ENCODE peak calls at places on chromosomes 5 and 9, in nine cellular contexts. Q, X, Z, T, B, U, S, L and H are unnamed samples.

GRCh38 chr5:79847561-79847960 is 143.5 kb downstream of the MTX3 start:
- DNase-seq in L (no peak), T (no peak), S (no peak), Z (no peak), U (no peak), Q (no peak), B (no peak), X (no peak), H (no peak)

GRCh38 chr9:36632892-36633291 is 60.2 kb downstream of the MELK start:
- DNase-seq in X (no peak), T (peak), B (peak), Z (no peak), L (no peak), S (no peak), Q (no peak), U (peak), H (peak)

GRCh38 chr5:114544561-114544960 is 182.7 kb downstream of the KCNN2 start:
- DNase-seq in L (no peak), T (no peak), X (no peak), U (no peak), Z (no peak), B (no peak), Q (no peak), S (no peak), H (no peak)

GRCh38 chr9:136345281-136346156 is 18.0 kb downstream of the DNLZ start:
- DNase-seq in Z (peak), Q (peak), T (peak), S (peak), U (peak), B (peak), L (peak), X (peak), H (no peak)

GRCh38 chr9:113966394-113966793 is 90.3 kb downstream of the ZNF618 start:
- DNase-seq in B (no peak), X (no peak), U (no peak), T (no peak), L (no peak), Q (no peak), S (peak), Z (no peak), H (no peak)

GRCh38 chr5:134526483-134527155 is 1.1 kb downstream of the JADE2 start:
- DNase-seq in Z (peak), U (no peak), Q (peak), T (no peak), S (peak), B (peak), X (peak), L (peak), H (peak)

GRCh38 chr5:74201334-74202081 is 439.0 kb downstream of the ENC1 start:
- DNase-seq in Z (peak), T (no peak), S (peak), B (peak), X (no peak), Q (no peak), U (peak), L (no peak), H (peak)

GRCh38 chr5:39080597-39081204 is 6.5 kb upstream of the RICTOR start:
- DNase-seq in X (peak), U (peak), T (peak), Q (peak), S (no peak), Z (peak), L (peak), B (peak), H (peak)

GRCh38 chr9:136539427-136540412 is 6.1 kb downstream of the NOTCH1 start:
- DNase-seq in S (peak), X (peak), U (peak), L (no peak), Z (peak), T (no peak), Q (peak), B (no peak), H (peak)

GRCh38 chr5:13946111-13946510 is 1.6 kb upstream of the DNAH5 start:
- DNase-seq in U (no peak), Q (no peak), L (no peak), T (no peak), S (no peak), Z (no peak), B (no peak), X (no peak), H (no peak)

GRCh38 chr9:61673664-61674381 is 484.0 kb downstream of the SPATA31A7 start:
- DNase-seq in S (no peak), Q (no peak), X (no peak), U (no peak), Z (no peak), T (no peak), B (no peak), L (no peak), H (peak)

GRCh38 chr5:181224390-181225234 is 1.5 kb downstream of the TRIM41 start:
- DNase-seq in U (no peak), Q (no peak), T (no peak), B (no peak), L (no peak), X (no peak), S (peak), Z (no peak), H (peak)

GRCh38 chr5:20601678-20602100 is 613.7 kb upstream of the CDH18 start:
- DNase-seq in Z (no peak), X (no peak), S (no peak), Q (peak), U (peak), T (no peak), B (no peak), L (no peak), H (no peak)

GRCh38 chr5:128304791-128305190 is 221.2 kb downstream of the SLC12A2 start:
- DNase-seq in Q (no peak), S (no peak), Z (no peak), U (no peak), X (no peak), L (no peak), B (peak), T (no peak), H (no peak)

GRCh38 chr5:3201121-3201520 is 394.5 kb upstream of the IRX1 start:
- DNase-seq in B (no peak), X (no peak), T (no peak), U (no peak), Q (no peak), L (no peak), S (no peak), Z (no peak), H (no peak)

GRCh38 chr9:6538666-6539071 is 106.9 kb downstream of the GLDC start:
- DNase-seq in U (peak), Q (no peak), Z (no peak), S (no peak), L (no peak), X (no peak), T (no peak), B (no peak), H (no peak)

GRCh38 chr9:110750272-110750671 is 81.7 kb downstream of the MUSK start:
- DNase-seq in T (no peak), Z (peak), U (peak), S (peak), X (no peak), Q (no peak), L (no peak), B (no peak), H (no peak)

GRCh38 chr5:71744009-71744792 is 25.1 kb downstream of the CARTPT start:
- DNase-seq in S (no peak), U (no peak), L (no peak), T (no peak), B (no peak), X (no peak), Z (no peak), Q (no peak), H (no peak)

GRCh38 chr9:33776578-33776977 is 18.8 kb upstream of the PRSS3 start:
- DNase-seq in T (no peak), Z (no peak), Q (no peak), L (no peak), B (no peak), X (no peak), U (no peak), S (no peak), H (no peak)

GRCh38 chr9:32703635-32704034 is 68.2 kb upstream of the TAF1L start:
- DNase-seq in Q (peak), B (no peak), L (no peak), T (no peak), X (no peak), S (no peak), Z (no peak), U (no peak), H (no peak)

GRCh38 chr5:32851774-32852173 is 140.7 kb downstream of the NPR3 start:
- DNase-seq in X (no peak), S (no peak), Q (no peak), Z (no peak), U (no peak), T (no peak), L (no peak), B (no peak), H (no peak)

GRCh38 chr9:102521097-102521755 is 473.9 kb upstream of the CYLC2 start:
- DNase-seq in S (no peak), U (no peak), Z (no peak), Q (no peak), X (no peak), B (no peak), L (no peak), T (no peak), H (no peak)

GRCh38 chr5:9512452-9512851 is 33.4 kb downstream of the SEMA5A start:
- DNase-seq in B (no peak), U (peak), T (no peak), S (no peak), Q (no peak), X (no peak), Z (no peak), L (no peak), H (no peak)

GRCh38 chr5:111142932-111143331 is 50.8 kb downstream of the WDR36 start:
- DNase-seq in L (no peak), Q (no peak), S (no peak), Z (no peak), T (no peak), X (no peak), U (peak), B (no peak), H (no peak)

GRCh38 chr5:144711172-144711571 is 540.5 kb downstream of the KCTD16 start:
- DNase-seq in B (no peak), S (no peak), Q (no peak), Z (no peak), X (no peak), U (no peak), L (no peak), T (no peak), H (no peak)

GRCh38 chr5:93602261-93603149 is 19.5 kb downstream of the NR2F1 start:
- DNase-seq in L (peak), B (no peak), Z (no peak), Q (peak), T (no peak), X (no peak), U (no peak), S (no peak), H (no peak)

GRCh38 chr9:37984672-37985611 is 81.0 kb upstream of the SLC25A51 start:
- DNase-seq in S (no peak), Z (peak), L (no peak), Q (no peak), T (no peak), X (no peak), U (peak), B (peak), H (no peak)

GRCh38 chr5:150155258-150156032 is at the start of gene PDGFRB:
- DNase-seq in B (peak), T (no peak), U (peak), S (peak), Z (peak), L (no peak), X (no peak), Q (peak), H (peak)

GRCh38 chr5:176817864-176818377 is 7.6 kb downstream of the UNC5A start:
- DNase-seq in U (peak), L (no peak), X (peak), T (peak), B (no peak), Q (peak), S (no peak), Z (peak), H (peak)
- TF ChIP-seq CTCF in U (peak), L (peak), X (no peak), T (peak), B (peak), Q (no peak), S (peak), Z (no peak), H (no peak)

DNA sequence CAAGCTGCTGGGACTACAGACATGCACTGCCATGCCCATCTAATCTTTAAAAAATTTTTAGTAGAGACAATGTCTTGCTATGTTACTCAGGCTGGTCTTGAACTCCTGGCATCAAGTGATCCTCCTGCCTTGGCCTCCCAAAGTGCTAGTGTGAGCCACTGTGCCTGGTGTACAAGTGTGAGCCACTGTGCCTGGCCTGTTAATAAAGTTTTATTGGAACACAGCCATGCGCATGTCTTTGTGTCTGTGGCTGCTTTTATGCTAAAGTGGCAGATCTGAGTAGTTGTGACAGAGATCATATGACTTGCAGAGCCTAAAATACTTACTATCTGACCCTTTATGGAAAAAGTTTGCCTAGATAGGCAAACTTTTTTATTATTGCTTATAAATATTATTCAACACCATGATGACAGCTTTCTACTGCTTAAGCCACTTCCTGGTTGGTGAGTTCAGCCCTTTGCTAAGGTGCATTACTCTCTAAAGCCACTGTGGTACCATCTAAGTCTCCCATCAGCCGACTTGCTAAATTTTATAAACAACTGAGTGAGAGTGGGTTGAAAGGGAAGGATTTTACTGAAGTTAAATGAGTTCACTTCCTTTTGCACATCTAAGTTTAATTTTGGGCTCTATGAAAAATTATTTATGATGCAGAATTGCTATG is 133.5 kb downstream of the RASGRF2 start:
- DNase-seq in U (no peak), Q (no peak), L (no peak), Z (no peak), B (no peak), X (no peak), T (no peak), S (no peak), H (no peak)
- TF ChIP-seq CTCF in U (no peak), Q (no peak), L (no peak), Z (no peak), B (no peak), X (no peak), T (no peak), S (no peak), H (no peak)

DNA sequence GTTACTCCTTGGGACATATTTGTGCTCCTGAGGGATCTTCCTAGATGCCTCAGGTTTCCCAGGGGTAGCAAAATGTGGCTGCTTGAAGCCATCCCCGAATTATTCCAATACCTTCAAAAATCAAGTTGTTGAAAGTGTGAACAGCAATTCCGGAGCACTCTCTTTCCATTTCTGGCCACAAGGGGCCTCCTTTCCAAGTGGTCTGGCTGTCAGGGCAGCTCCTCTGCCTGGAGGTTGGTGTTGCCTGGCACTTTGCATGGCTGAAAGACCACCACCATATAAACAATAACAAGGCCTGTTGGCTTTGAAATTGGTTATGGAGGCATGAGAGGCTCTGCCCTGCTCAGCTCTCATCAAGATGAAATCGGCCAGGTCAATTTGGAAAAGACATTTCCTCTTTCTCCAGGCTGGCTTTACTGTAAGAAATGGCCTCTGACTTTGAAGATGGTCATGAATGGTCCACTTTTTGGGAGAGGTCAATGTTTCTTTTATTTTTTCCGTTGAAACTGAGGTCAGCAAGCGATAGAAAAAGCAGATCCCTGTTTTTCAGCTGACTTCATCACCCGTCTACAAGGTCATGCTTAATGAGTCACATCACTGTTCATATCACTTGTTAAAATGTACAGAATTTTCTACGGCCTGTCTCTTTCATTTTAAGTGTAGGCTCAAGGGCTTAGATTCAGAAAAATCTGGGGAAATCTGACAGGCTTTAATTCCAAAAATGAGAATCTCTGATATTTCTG is 481.1 kb upstream of the ZNF608 start:
- DNase-seq in U (peak), X (peak), L (no peak), B (peak), T (peak), Q (peak), S (no peak), Z (peak), H (no peak)
- TF ChIP-seq CTCF in U (peak), X (peak), L (peak), B (peak), T (peak), Q (peak), S (peak), Z (peak), H (no peak)

GRCh38 chr5:172006378-172007152 is at the start of gene FBXW11:
- DNase-seq in S (peak), L (peak), U (peak), T (peak), Z (peak), Q (peak), B (peak), X (peak), H (peak)
- TF ChIP-seq CTCF in S (no peak), L (no peak), U (no peak), T (no peak), Z (no peak), Q (no peak), B (no peak), X (no peak), H (no peak)

GRCh38 chr9:126661521-126662251 is 48.0 kb downstream of the LMX1B start:
- DNase-seq in Z (no peak), L (peak), B (no peak), Q (peak), T (no peak), S (no peak), X (peak), U (no peak), H (no peak)
- TF ChIP-seq CTCF in Z (no peak), L (peak), B (peak), Q (no peak), T (no peak), S (no peak), X (no peak), U (no peak), H (no peak)

GRCh38 chr5:99169309-99169708 is 240.5 kb upstream of the CHD1 start:
- DNase-seq in U (peak), L (no peak), Q (no peak), T (no peak), X (no peak), Z (no peak), S (no peak), B (no peak), H (no peak)
- TF ChIP-seq CTCF in U (no peak), L (peak), Q (no peak), T (peak), X (peak), Z (no peak), S (no peak), B (peak), H (no peak)

DNA sequence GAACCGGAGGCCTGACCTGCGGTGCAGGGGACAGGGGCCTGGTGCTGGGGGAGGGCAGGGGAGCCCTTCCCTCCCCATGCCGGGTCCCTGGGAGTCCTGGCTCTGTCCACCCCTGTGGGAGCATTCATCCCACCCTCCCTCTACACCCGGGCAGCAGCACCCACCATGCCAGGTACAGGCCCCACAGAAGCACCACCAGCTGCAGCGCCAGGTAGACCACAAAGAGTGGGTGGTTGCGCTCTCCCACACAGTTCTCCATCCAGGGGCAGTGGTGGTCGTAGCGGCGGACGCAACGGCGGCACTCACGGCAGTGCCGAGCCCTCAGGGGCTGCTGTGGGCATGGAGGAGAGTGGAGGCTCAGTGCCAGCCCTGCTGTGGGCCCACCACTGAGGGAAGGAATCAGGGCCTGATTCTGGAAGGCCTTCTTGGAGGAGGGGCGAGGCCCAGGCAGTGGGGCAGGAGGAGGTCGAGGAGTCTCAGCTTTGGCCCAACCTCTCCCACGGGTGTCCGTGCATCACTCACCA is 2.4 kb downstream of the ZDHHC12 start:
- DNase-seq in T (no peak), L (no peak), Q (no peak), B (no peak), Z (no peak), S (no peak), U (no peak), X (no peak), H (no peak)
- TF ChIP-seq CTCF in T (no peak), L (no peak), Q (no peak), B (no peak), Z (no peak), S (no peak), U (no peak), X (no peak), H (no peak)

DNA sequence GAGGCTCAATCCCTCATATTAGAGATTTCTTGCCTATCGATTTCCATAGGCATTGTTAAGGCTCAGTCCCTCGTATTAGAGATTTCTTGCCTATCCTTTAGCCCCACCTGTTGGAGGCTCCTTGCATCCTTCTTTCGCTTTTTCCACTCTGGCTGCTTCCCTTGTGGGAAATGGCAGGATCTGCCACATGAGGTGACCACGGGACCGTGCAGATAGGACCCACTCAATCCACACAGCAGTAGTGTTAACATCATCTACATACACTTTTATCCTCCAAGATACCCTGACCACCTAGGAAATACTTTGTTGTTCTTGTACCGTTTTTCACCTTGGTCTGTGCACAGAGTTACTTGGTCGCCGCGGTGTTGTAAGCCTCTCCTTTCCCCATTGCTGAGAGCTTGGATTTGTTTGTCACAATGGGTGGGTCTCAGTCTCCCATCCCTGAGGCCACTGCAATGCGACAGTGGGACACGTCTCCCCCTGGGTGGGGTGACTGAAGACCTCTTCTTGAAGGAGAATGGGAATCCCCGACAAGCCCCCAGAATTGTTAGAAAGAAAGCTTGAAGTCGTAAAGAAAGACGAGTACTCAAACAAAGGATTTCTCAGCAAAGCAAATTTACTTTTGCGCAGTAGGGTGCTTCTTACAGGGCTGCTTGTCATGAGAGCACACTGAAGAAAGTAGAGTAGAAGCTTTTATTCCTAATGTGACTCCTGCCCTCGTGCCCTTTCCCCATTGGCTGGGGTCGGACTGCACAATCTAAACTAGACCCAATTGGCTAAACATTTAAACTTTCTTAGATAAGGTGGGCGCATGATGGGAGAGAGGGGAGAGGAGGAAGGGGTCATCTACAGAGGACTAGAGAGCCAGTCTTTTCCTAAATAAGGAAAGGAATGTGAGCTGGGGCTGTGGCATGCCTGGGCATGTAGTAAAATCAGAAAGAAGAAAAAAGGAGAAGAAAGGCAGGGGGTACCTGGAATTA is 19.8 kb downstream of the IFT74 start:
- DNase-seq in S (no peak), X (no peak), Z (peak), U (peak), L (no peak), T (peak), Q (peak), B (peak), H (no peak)
- TF ChIP-seq CTCF in S (peak), X (no peak), Z (peak), U (peak), L (peak), T (peak), Q (peak), B (peak), H (no peak)

GRCh38 chr5:69414885-69415583 is at the start of gene MARVELD2:
- DNase-seq in Q (peak), S (peak), Z (peak), B (no peak), L (peak), X (peak), T (peak), U (peak), H (peak)
- TF ChIP-seq CTCF in Q (no peak), S (no peak), Z (peak), B (no peak), L (peak), X (no peak), T (peak), U (no peak), H (peak)